ENCODE peak calls at places on chromosomes 2 and 18, in six cellular contexts. D is fibroblast of mammary gland; S is cardiac muscle cell; E is mucosa of descending colon; R is PC-3; Q is CD4-positive, alpha-beta T cell. O is an unnamed sample.

GRCh38 chr18:79664525-79665125 is 15.0 kb upstream of the CTDP1 start:
- DNase-seq in D (peak), S (peak), E (no peak), R (peak), Q (no peak), O (peak)

GRCh38 chr2:145751634-145752033 is 1231.7 kb upstream of the ZEB2 start:
- DNase-seq in D (peak), S (peak), E (no peak), R (peak), Q (no peak), O (peak)

GRCh38 chr18:67456691-67457090 is 59.8 kb downstream of the DSEL start:
- DNase-seq in D (peak), S (peak), E (no peak), R (no peak), Q (no peak), O (no peak)

GRCh38 chr2:105329197-105329554 is 359 bp downstream of the TGFBRAP1 start:
- DNase-seq in D (no peak), S (no peak), E (peak), R (no peak), Q (no peak), O (no peak)

GRCh38 chr2:37414470-37414949 is 70.1 kb downstream of the QPCT start:
- DNase-seq in D (peak), S (peak), E (no peak), R (peak), Q (no peak), O (peak)

GRCh38 chr2:27889774-27890145 is 427 bp downstream of the RBKS start:
- DNase-seq in D (peak), S (peak), E (no peak), R (no peak), Q (no peak), O (no peak)

GRCh38 chr2:237737196-237737865 is 61.2 kb upstream of the RBM44 start:
- DNase-seq in D (no peak), S (no peak), E (no peak), R (no peak), Q (no peak), O (no peak)

GRCh38 chr2:30721241-30721640 is 86.0 kb downstream of the CAPN13 start:
- DNase-seq in D (no peak), S (no peak), E (no peak), R (no peak), Q (no peak), O (no peak)

GRCh38 chr2:85414761-85415498 is 3.6 kb upstream of the SH2D6 start:
- DNase-seq in D (no peak), S (no peak), E (no peak), R (no peak), Q (no peak), O (no peak)

GRCh38 chr18:78480531-78481054 is 499.0 kb upstream of the SALL3 start:
- DNase-seq in D (no peak), S (no peak), E (no peak), R (no peak), Q (no peak), O (no peak)

GRCh38 chr2:42060718-42061619 is 13.1 kb downstream of the PKDCC start:
- DNase-seq in D (peak), S (peak), E (peak), R (no peak), Q (no peak), O (no peak)

GRCh38 chr2:98281607-98282006 is 64.6 kb upstream of the CNGA3 start:
- DNase-seq in D (no peak), S (no peak), E (no peak), R (no peak), Q (no peak), O (no peak)

GRCh38 chr2:48856657-48857056 is 101.1 kb upstream of the LHCGR start:
- DNase-seq in D (no peak), S (no peak), E (no peak), R (no peak), Q (no peak), O (no peak)

GRCh38 chr2:2902551-2903216 is 474.9 kb downstream of the EIPR1 start:
- DNase-seq in D (no peak), S (no peak), E (no peak), R (no peak), Q (no peak), O (no peak)

GRCh38 chr2:237128026-237128703 is 42.5 kb downstream of the COPS8 start:
- DNase-seq in D (peak), S (peak), E (peak), R (peak), Q (no peak), O (peak)

GRCh38 chr2:43070676-43071491 is 155.5 kb downstream of the ZFP36L2 start:
- DNase-seq in D (peak), S (no peak), E (no peak), R (no peak), Q (no peak), O (no peak)

GRCh38 chr2:181781082-181781786 is 100.9 kb upstream of the NEUROD1 start:
- DNase-seq in D (no peak), S (no peak), E (peak), R (peak), Q (no peak), O (no peak)

GRCh38 chr18:11980148-11980554 is 1.2 kb upstream of the IMPA2 start:
- DNase-seq in D (peak), S (no peak), E (no peak), R (no peak), Q (no peak), O (no peak)

GRCh38 chr2:219155054-219155644 is 5.5 kb downstream of the NHEJ1 start:
- DNase-seq in D (peak), S (peak), E (no peak), R (peak), Q (no peak), O (peak)

GRCh38 chr2:228545041-228545440 is 363.6 kb upstream of the SPHKAP start:
- DNase-seq in D (peak), S (peak), E (no peak), R (peak), Q (no peak), O (peak)

GRCh38 chr2:20451761-20452499 is 5.1 kb downstream of the RHOB start:
- DNase-seq in D (no peak), S (no peak), E (no peak), R (no peak), Q (no peak), O (no peak)

DNA sequence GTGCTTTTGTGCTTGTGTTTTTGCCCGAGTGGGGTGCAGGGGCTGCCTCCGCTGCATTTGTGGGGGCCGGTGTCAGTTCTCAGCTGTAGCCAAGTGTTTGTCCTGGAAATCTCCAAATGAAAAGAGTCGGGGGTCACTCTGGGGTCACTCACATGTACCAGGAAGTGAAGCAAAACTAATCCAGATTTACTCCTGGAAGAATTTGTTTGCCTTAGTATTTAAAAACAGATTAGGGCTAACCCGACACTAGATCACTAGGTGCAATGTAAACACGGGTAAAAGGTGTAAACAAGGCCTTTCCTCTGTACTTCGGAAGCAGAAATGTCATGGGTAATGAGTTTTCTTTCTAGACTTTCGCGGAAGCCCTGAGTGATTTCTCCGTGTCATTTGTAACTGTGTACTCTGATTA is 50.3 kb downstream of the GBX2 start:
- DNase-seq in D (no peak), S (no peak), E (no peak), R (no peak), Q (no peak), O (no peak)
- TF ChIP-seq CTCF in D (no peak), S (no peak), E (no peak), R (no peak), Q (no peak), O (no peak)

GRCh38 chr18:74083071-74083954 is 64.3 kb downstream of the FBXO15 start:
- DNase-seq in D (no peak), S (no peak), E (no peak), R (no peak), Q (peak), O (peak)

GRCh38 chr18:74078257-74078656 is 69.4 kb downstream of the FBXO15 start:
- DNase-seq in D (no peak), S (no peak), E (no peak), R (no peak), Q (no peak), O (no peak)

GRCh38 chr18:74081966-74082365 is 65.7 kb downstream of the FBXO15 start:
- DNase-seq in D (no peak), S (no peak), E (no peak), R (no peak), Q (no peak), O (no peak)

GRCh38 chr18:74084184-74084583 is 63.5 kb downstream of the FBXO15 start:
- DNase-seq in D (no peak), S (no peak), E (no peak), R (no peak), Q (no peak), O (no peak)

GRCh38 chr18:74082476-74083070 is 65.1 kb downstream of the FBXO15 start:
- DNase-seq in D (peak), S (peak), E (peak), R (peak), Q (peak), O (peak)
- TF ChIP-seq CTCF in D (peak), S (peak), E (peak), R (peak), Q (peak), O (peak)

GRCh38 chr2:241099246-241099645 is 2.8 kb downstream of the MTERF4 start:
- DNase-seq in D (no peak), S (no peak), E (no peak), R (no peak), Q (no peak), O (no peak)

GRCh38 chr2:241105641-241106040 is 3.6 kb upstream of the MTERF4 start:
- DNase-seq in D (no peak), S (no peak), E (no peak), R (no peak), Q (no peak), O (no peak)

GRCh38 chr2:241103176-241103595 is 1.1 kb upstream of the MTERF4 start:
- DNase-seq in D (no peak), S (no peak), E (no peak), R (no peak), Q (no peak), O (no peak)

GRCh38 chr2:241107384-241107783 is 5.3 kb upstream of the MTERF4 start:
- DNase-seq in D (no peak), S (no peak), E (no peak), R (no peak), Q (no peak), O (no peak)

GRCh38 chr2:241102239-241102803 is at the start of gene MTERF4:
- DNase-seq in D (peak), S (peak), E (peak), R (peak), Q (peak), O (peak)
- TF ChIP-seq CTCF in D (no peak), S (no peak), E (no peak), R (no peak), Q (no peak), O (no peak)

GRCh38 chr18:24009651-24010333 is 4.8 kb upstream of the TTC39C start:
- DNase-seq in D (no peak), S (no peak), E (no peak), R (no peak), Q (no peak), O (no peak)
- TF ChIP-seq CTCF in D (no peak), S (no peak), E (no peak), R (no peak), Q (peak), O (no peak)

O was measured in AG10803.